ENCODE peak calls at places on chromosome 17, in six cellular contexts. A is cardiac muscle cell, W is globus pallidus, C is NCI-H345, E is Calu3, V is GM04504. Y is an unnamed sample.

GRCh38 chr17:61648587-61648986 is 57.6 kb upstream of the NACA2 start:
- DNase-seq in C (no peak), W (no peak), V (no peak), A (no peak), E (no peak), Y (no peak)

GRCh38 chr17:29162909-29163341 is 17.3 kb downstream of the MYO18A start:
- DNase-seq in C (no peak), W (no peak), A (peak), E (no peak), V (no peak), Y (no peak)

GRCh38 chr17:79802736-79803420 is 6.0 kb upstream of the CBX8 start:
- DNase-seq in W (no peak), E (no peak), C (no peak), V (no peak), A (no peak), Y (no peak)

GRCh38 chr17:41777579-41778188 is 8.8 kb downstream of the JUP start:
- DNase-seq in A (peak), E (peak), V (peak), W (peak), C (peak), Y (peak)

GRCh38 chr17:76219670-76220383 is 20.5 kb downstream of the RNF157 start:
- DNase-seq in A (no peak), C (no peak), E (no peak), V (no peak), W (no peak), Y (no peak)

GRCh38 chr17:30429155-30429554 is 48.1 kb upstream of the GOSR1 start:
- DNase-seq in W (no peak), A (peak), C (no peak), E (no peak), V (peak), Y (no peak)

GRCh38 chr17:74746922-74747321 is 1.5 kb upstream of the NHERF1 start:
- DNase-seq in E (no peak), W (no peak), V (no peak), C (no peak), A (peak), Y (no peak)

GRCh38 chr17:39767147-39767546 is 29.4 kb downstream of the GRB7 start:
- DNase-seq in A (no peak), V (no peak), W (no peak), E (no peak), C (no peak), Y (no peak)

GRCh38 chr17:81471804-81472456 is 40.7 kb downstream of the ACTG1 start:
- DNase-seq in W (peak), E (no peak), C (peak), A (peak), V (peak), Y (peak)

GRCh38 chr17:32927724-32928526 is at the start of gene TMEM98:
- DNase-seq in C (peak), E (peak), A (peak), W (peak), V (no peak), Y (no peak)

GRCh38 chr17:4530799-4531730 is 24.1 kb downstream of the MYBBP1A start:
- DNase-seq in A (peak), E (no peak), V (no peak), C (no peak), W (no peak), Y (no peak)

GRCh38 chr17:61239261-61239660 is 160.4 kb upstream of the TBX2 start:
- DNase-seq in C (no peak), E (no peak), V (no peak), W (no peak), A (no peak), Y (no peak)

GRCh38 chr17:45656527-45657181 is 127.5 kb upstream of the CRHR1 start:
- DNase-seq in C (no peak), E (no peak), W (no peak), A (no peak), V (no peak), Y (no peak)

GRCh38 chr17:76071497-76072148 is 694 bp downstream of the SRP68 start:
- DNase-seq in A (no peak), C (no peak), V (no peak), W (no peak), E (no peak), Y (no peak)

GRCh38 chr17:19800571-19800970 is 52.5 kb upstream of the ALDH3A1 start:
- DNase-seq in W (no peak), A (no peak), E (no peak), V (no peak), C (no peak), Y (no peak)

GRCh38 chr17:81333626-81334368 is 38.7 kb upstream of the SLC38A10 start:
- DNase-seq in V (no peak), A (no peak), W (no peak), E (no peak), C (no peak), Y (no peak)

GRCh38 chr17:44219126-44219635 is 294 bp downstream of the UBTF start:
- DNase-seq in A (peak), V (no peak), C (no peak), W (peak), E (peak), Y (peak)

GRCh38 chr17:77741109-77741508 is 217.4 kb upstream of the TNRC6C start:
- DNase-seq in W (no peak), V (no peak), E (no peak), C (no peak), A (no peak), Y (peak)

GRCh38 chr17:79557724-79558572 is 52.9 kb downstream of the RBFOX3 start:
- DNase-seq in A (no peak), E (no peak), V (no peak), W (no peak), C (no peak), Y (no peak)

GRCh38 chr17:78789663-78790181 is 7.6 kb upstream of the CYTH1 start:
- DNase-seq in C (peak), V (peak), A (peak), W (no peak), E (no peak), Y (no peak)

GRCh38 chr17:72788950-72789585 is 303.4 kb downstream of the SLC39A11 start:
- DNase-seq in V (no peak), C (peak), E (no peak), W (no peak), A (peak), Y (no peak)

GRCh38 chr17:81566461-81567126 is 14.4 kb upstream of the FAAP100 start:
- DNase-seq in A (peak), E (peak), C (peak), V (peak), W (peak), Y (peak)

GRCh38 chr17:77352996-77353395 is 212.2 kb downstream of the SEC14L1 start:
- DNase-seq in C (no peak), A (no peak), V (no peak), W (no peak), E (no peak), Y (no peak)

GRCh38 chr17:8885968-8886674 is 18.6 kb upstream of the PIK3R6 start:
- DNase-seq in C (no peak), V (no peak), W (no peak), E (no peak), A (no peak), Y (no peak)

GRCh38 chr17:6936370-6937028 is 59.4 kb upstream of the ALOX12 start:
- DNase-seq in V (peak), W (peak), E (no peak), C (no peak), A (peak), Y (no peak)

GRCh38 chr17:53193044-53193443 is 629.7 kb upstream of the KIF2B start:
- DNase-seq in E (no peak), W (no peak), C (no peak), V (no peak), A (no peak), Y (no peak)

GRCh38 chr17:63701477-63702222 is 1.7 kb upstream of the LIMD2 start:
- DNase-seq in E (no peak), W (no peak), A (no peak), V (no peak), C (no peak), Y (no peak)

GRCh38 chr17:7043544-7044268 is at the start of gene SLC16A11:
- DNase-seq in E (no peak), C (peak), W (no peak), V (no peak), A (peak), Y (no peak)

GRCh38 chr17:51397361-51398127 is 137.2 kb downstream of the UTP18 start:
- DNase-seq in E (no peak), A (no peak), C (no peak), V (peak), W (no peak), Y (peak)

GRCh38 chr17:18318771-18319450 is 3.8 kb downstream of the SMCR8 start:
- DNase-seq in W (no peak), A (no peak), E (no peak), C (no peak), V (no peak), Y (no peak)

GRCh38 chr17:5092139-5093010 is 14.1 kb downstream of the ZFP3 start:
- DNase-seq in W (no peak), E (no peak), V (no peak), A (no peak), C (no peak), Y (no peak)

GRCh38 chr17:9557356-9557755 is 18.3 kb downstream of the STX8 start:
- DNase-seq in C (no peak), A (no peak), V (no peak), W (no peak), E (no peak), Y (no peak)

GRCh38 chr17:10526517-10526916 is 8.2 kb upstream of the MYH1 start:
- DNase-seq in W (no peak), E (no peak), C (no peak), V (no peak), A (no peak), Y (no peak)

GRCh38 chr17:74457820-74458166 is 8.6 kb upstream of the CD300A start:
- DNase-seq in E (no peak), C (no peak), V (no peak), W (no peak), A (no peak), Y (no peak)

GRCh38 chr17:7587831-7588230 is 2.1 kb downstream of the SOX15 start:
- DNase-seq in E (no peak), A (no peak), V (no peak), W (no peak), C (no peak), Y (no peak)

GRCh38 chr17:61967729-61968128 is 39.9 kb upstream of the INTS2 start:
- DNase-seq in C (no peak), A (no peak), V (no peak), W (no peak), E (no peak), Y (no peak)

GRCh38 chr17:15266325-15266950 is 1.3 kb upstream of the PMP22 start:
- DNase-seq in W (no peak), V (no peak), C (no peak), E (no peak), A (no peak), Y (no peak)

GRCh38 chr17:67139784-67140665 is 95.7 kb downstream of the CACNG1 start:
- DNase-seq in W (peak), A (peak), C (no peak), E (peak), V (no peak), Y (no peak)

GRCh38 chr17:38444151-38444550 is 15.9 kb downstream of the ARHGAP23 start:
- DNase-seq in E (peak), W (peak), V (no peak), C (peak), A (peak), Y (peak)